ENCODE peak calls at places on chromosomes 13 and 19, in four cellular contexts. U is AG04450, F is heart left ventricle, V is T-helper 1 cell. X is an unnamed sample.

GRCh38 chr19:38989066-38989605 is 13.6 kb upstream of the FBXO17 start:
- DNase-seq in U (no peak), F (no peak), V (no peak), X (no peak)

GRCh38 chr13:109779074-109779473 is 7.3 kb downstream of the IRS2 start:
- DNase-seq in U (no peak), F (no peak), V (peak; percentile 59), X (no peak)

GRCh38 chr13:50911051-50911690 is 1.6 kb downstream of the RNASEH2B start:
- DNase-seq in U (no peak), F (no peak), V (peak; percentile 30), X (no peak)

GRCh38 chr13:103803349-103803748 is 737.1 kb upstream of the SLC10A2 start:
- DNase-seq in U (no peak), F (no peak), V (no peak), X (no peak)

GRCh38 chr19:56973713-56974553 is 133.4 kb upstream of the PEG3 start:
- DNase-seq in U (no peak), F (no peak), V (no peak), X (no peak)

GRCh38 chr13:98986226-98986846 is 8.5 kb upstream of the DOCK9 start:
- DNase-seq in U (no peak), F (no peak), V (no peak), X (no peak)

GRCh38 chr13:113192902-113193301 is 15.6 kb downstream of the PCID2 start:
- DNase-seq in U (no peak), F (no peak), V (no peak), X (no peak)

GRCh38 chr19:18520848-18521691 is 800 bp downstream of the ELL start:
- DNase-seq in U (no peak), F (peak; percentile 58), V (no peak), X (peak; percentile 59)

GRCh38 chr13:19927117-19927734 is 31.3 kb upstream of the ZMYM2 start:
- DNase-seq in U (no peak), F (no peak), V (peak; percentile 6), X (no peak)

GRCh38 chr13:113141591-113141950 is 16.9 kb upstream of the PROZ start:
- DNase-seq in U (no peak), F (peak; percentile 7), V (no peak), X (no peak)

GRCh38 chr19:18999896-19000620 is 33.3 kb downstream of the SUGP2 start:
- DNase-seq in U (no peak), F (no peak), V (no peak), X (no peak)

GRCh38 chr13:22325761-22326160 is 654.9 kb downstream of the FGF9 start:
- DNase-seq in U (no peak), F (no peak), V (no peak), X (no peak)

GRCh38 chr19:10501971-10502523 is 1.1 kb downstream of the KEAP1 start:
- DNase-seq in U (no peak), F (peak; percentile 92), V (peak; percentile 52), X (peak; percentile 90)

GRCh38 chr13:100721885-100722512 is 47.4 kb upstream of the TMTC4 start:
- DNase-seq in U (peak; percentile 39), F (no peak), V (peak; percentile 45), X (no peak)

GRCh38 chr13:52845766-52846566 is 2.5 kb downstream of the PCDH8 start:
- DNase-seq in U (no peak), F (no peak), V (peak; percentile 51), X (no peak)

GRCh38 chr19:18408053-18408476 is 10.6 kb upstream of the LRRC25 start:
- DNase-seq in U (no peak), F (no peak), V (no peak), X (no peak)

GRCh38 chr19:49180659-49181058 is 23.1 kb downstream of the TRPM4 start:
- DNase-seq in U (no peak), F (no peak), V (no peak), X (no peak)

GRCh38 chr19:6249296-6249695 is 30.5 kb downstream of the MLLT1 start:
- DNase-seq in U (no peak), F (no peak), V (no peak), X (no peak)

GRCh38 chr19:2561895-2562294 is 86.0 kb downstream of the GADD45B start:
- DNase-seq in U (no peak), F (peak; percentile 20), V (peak; percentile 94), X (no peak)

GRCh38 chr13:62293081-62293480 is 877.4 kb upstream of the PCDH20 start:
- DNase-seq in U (no peak), F (no peak), V (no peak), X (no peak)

GRCh38 chr13:114179087-114179658 is at the start of gene CFAP97D2:
- DNase-seq in U (no peak), F (no peak), V (no peak), X (no peak)